ENCODE peak calls at places on chromosomes 1 and 21, in four cellular contexts. N is choroid plexus epithelial cell, J is omental fat pad, C is endothelial cell. S is an unnamed sample.

GRCh38 chr1:110668523-110668922 is 6.2 kb downstream of the KCNA3 start:
- DNase-seq in N (no peak), J (no peak), C (no peak), S (no peak)

GRCh38 chr1:154407021-154407865 is 2.1 kb downstream of the IL6R start:
- DNase-seq in N (no peak), J (no peak), C (no peak), S (no peak)

GRCh38 chr21:41133896-41134522 is 34.0 kb upstream of the BACE2 start:
- DNase-seq in N (peak), J (no peak), C (peak), S (no peak)

GRCh38 chr1:22350987-22351756 is 100.5 kb upstream of the ZBTB40 start:
- DNase-seq in N (no peak), J (no peak), C (no peak), S (no peak)

GRCh38 chr21:35206141-35207125 is 157.3 kb upstream of the RUNX1 start:
- DNase-seq in N (no peak), J (no peak), C (no peak), S (no peak)

GRCh38 chr1:164858233-164858632 is 299.2 kb downstream of the PBX1 start:
- DNase-seq in N (no peak), J (no peak), C (no peak), S (no peak)

GRCh38 chr1:107091418-107091817 is 34.9 kb downstream of the PRMT6 start:
- DNase-seq in N (no peak), J (no peak), C (no peak), S (no peak)

GRCh38 chr1:160131803-160132565 is 16.4 kb downstream of the ATP1A2 start:
- DNase-seq in N (peak), J (no peak), C (no peak), S (no peak)

GRCh38 chr1:9280015-9280860 is 12.5 kb upstream of the SPSB1 start:
- DNase-seq in N (peak), J (no peak), C (no peak), S (no peak)

GRCh38 chr21:20943476-20944085 is 54.6 kb upstream of the NCAM2 start:
- DNase-seq in N (no peak), J (no peak), C (no peak), S (no peak)

GRCh38 chr1:76187436-76187835 is 112.9 kb downstream of the ST6GALNAC3 start:
- DNase-seq in N (no peak), J (no peak), C (no peak), S (no peak)

GRCh38 chr1:193537266-193538003 is 351.0 kb upstream of the B3GALT2 start:
- DNase-seq in N (no peak), J (no peak), C (no peak), S (no peak)

GRCh38 chr1:3998086-3998485 is 98.0 kb upstream of the C1orf174 start:
- DNase-seq in N (no peak), J (no peak), C (no peak), S (no peak)

GRCh38 chr1:160605792-160606520 is 26.7 kb upstream of the CD84 start:
- DNase-seq in N (no peak), J (no peak), C (no peak), S (no peak)

GRCh38 chr21:27975514-27975913 is 1008.6 kb upstream of the ADAMTS5 start:
- DNase-seq in N (no peak), J (no peak), C (no peak), S (no peak)

GRCh38 chr1:193366764-193367507 is 180.5 kb upstream of the B3GALT2 start:
- DNase-seq in N (no peak), J (no peak), C (no peak), S (no peak)

GRCh38 chr1:19495000-19495656 is 9.8 kb upstream of the CAPZB start:
- DNase-seq in N (peak), J (no peak), C (no peak), S (no peak)

GRCh38 chr1:209048961-209049669 is 534.4 kb upstream of the CAMK1G start:
- DNase-seq in N (peak), J (no peak), C (no peak), S (no peak)

GRCh38 chr1:41713557-41714327 is 205.0 kb downstream of the HIVEP3 start:
- DNase-seq in N (peak), J (no peak), C (no peak), S (no peak)

GRCh38 chr1:245516178-245516829 is 361.5 kb downstream of the KIF26B start:
- DNase-seq in N (no peak), J (no peak), C (no peak), S (no peak)
- TF ChIP-seq CTCF in N (peak), J (no peak), C (no peak), S (peak)

GRCh38 chr1:6274102-6274501 is 13.2 kb upstream of the GPR153 start:
- DNase-seq in N (no peak), J (no peak), C (no peak), S (no peak)

GRCh38 chr1:6271001-6271400 is 10.1 kb upstream of the GPR153 start:
- DNase-seq in N (no peak), J (no peak), C (no peak), S (no peak)

GRCh38 chr1:6271554-6271953 is 10.7 kb upstream of the GPR153 start:
- DNase-seq in N (peak), J (no peak), C (no peak), S (no peak)

GRCh38 chr1:6273380-6273891 is 12.5 kb upstream of the GPR153 start:
- DNase-seq in N (peak), J (no peak), C (no peak), S (no peak)

DNA sequence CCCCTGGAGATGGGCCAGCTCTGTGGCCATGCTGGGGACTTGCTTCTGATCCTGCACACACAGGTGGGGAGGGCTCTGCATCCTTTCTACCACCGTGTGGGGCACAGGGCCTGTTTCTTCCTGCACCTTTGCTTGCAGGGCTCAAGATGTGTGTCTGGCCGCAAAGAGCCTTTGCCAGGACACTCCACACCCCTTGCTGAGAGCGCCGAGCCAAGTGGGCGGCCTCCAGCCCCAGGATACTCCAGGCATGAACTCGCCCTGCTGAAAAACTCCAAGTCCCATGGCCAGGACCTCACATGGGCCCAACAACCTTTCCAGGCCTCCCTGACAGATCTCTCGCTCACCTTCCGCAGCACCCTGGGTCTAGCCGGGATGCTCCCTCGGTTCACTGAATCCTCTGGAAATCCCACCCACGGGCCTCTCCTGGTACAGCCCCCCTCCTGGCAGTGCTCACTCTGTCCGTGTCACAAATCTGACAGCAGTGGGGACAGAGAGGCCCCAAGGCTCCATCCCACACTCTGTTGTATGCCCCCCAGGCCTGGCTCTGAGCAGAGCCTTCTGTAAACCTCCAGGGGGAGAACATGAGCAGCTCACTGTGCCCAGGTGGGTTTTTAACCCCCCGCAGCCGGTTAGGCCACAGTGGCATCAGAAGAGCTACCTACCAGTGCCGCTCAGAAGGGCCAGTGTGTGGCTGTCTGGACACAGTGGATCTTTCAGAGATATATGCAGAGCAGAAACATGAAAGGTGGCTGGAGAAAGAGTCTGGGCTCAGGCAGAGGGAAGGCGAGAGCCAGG is 11.8 kb upstream of the GPR153 start:
- DNase-seq in N (no peak), J (no peak), C (no peak), S (no peak)
- TF ChIP-seq CTCF in N (peak), J (no peak), C (no peak), S (peak)

DNA sequence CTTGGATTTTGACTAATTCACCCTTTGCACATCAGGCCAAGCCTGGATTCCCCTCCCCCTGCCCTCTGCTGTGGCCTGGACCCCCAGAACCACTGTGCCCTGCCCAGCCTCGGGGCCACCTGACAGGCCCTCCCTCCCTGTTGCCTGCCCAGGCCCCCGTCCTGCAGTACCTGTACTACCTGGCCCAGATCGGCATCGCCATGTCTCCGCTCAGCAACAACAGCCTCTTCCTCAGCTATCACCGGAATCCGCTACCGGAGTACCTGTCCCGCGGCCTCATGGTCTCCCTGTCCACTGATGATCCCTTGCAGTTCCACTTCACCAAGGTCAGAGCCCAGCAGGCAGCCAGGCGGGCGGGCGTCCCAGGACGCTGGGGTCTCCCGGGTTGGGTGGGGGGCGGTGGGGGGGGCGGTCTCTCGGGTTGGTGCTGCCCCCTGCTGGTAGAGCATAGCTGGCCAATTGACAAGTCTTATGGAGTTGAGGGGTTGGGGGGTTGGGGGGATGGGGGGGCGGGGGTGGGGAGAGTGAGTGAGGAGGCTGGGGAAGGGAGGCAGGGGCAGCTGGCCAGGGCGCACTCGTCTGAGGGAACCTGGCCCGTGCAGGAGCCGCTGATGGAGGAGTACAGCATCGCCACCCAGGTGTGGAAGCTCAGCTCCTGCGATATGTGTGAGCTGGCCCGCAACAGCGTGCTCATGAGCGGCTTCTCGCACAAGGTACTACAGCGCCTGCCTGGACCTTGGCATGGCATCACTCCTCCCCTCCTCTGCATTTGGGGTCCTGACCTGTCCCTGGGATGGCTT is 10.6 kb downstream of the AMPD2 start:
- DNase-seq in N (no peak), J (no peak), C (peak), S (peak)
- TF ChIP-seq CTCF in N (peak), J (no peak), C (peak), S (peak)

GRCh38 chr1:92951141-92951582 is 10.1 kb downstream of the DIPK1A start:
- DNase-seq in N (peak), J (no peak), C (no peak), S (no peak)
- TF ChIP-seq CTCF in N (no peak), J (no peak), C (no peak), S (no peak)

GRCh38 chr1:63023637-63024036 is 239.7 kb downstream of the ATG4C start:
- DNase-seq in N (no peak), J (no peak), C (no peak), S (no peak)
- TF ChIP-seq CTCF in N (no peak), J (no peak), C (no peak), S (no peak)

GRCh38 chr1:18038051-18038450 is 69.5 kb upstream of the IGSF21 start:
- DNase-seq in N (no peak), J (no peak), C (no peak), S (no peak)

GRCh38 chr1:18045654-18046053 is 61.9 kb upstream of the IGSF21 start:
- DNase-seq in N (no peak), J (no peak), C (no peak), S (no peak)

GRCh38 chr1:18045206-18045605 is 62.4 kb upstream of the IGSF21 start:
- DNase-seq in N (no peak), J (no peak), C (no peak), S (no peak)

GRCh38 chr1:18041107-18041506 is 66.5 kb upstream of the IGSF21 start:
- DNase-seq in N (no peak), J (no peak), C (no peak), S (no peak)

DNA sequence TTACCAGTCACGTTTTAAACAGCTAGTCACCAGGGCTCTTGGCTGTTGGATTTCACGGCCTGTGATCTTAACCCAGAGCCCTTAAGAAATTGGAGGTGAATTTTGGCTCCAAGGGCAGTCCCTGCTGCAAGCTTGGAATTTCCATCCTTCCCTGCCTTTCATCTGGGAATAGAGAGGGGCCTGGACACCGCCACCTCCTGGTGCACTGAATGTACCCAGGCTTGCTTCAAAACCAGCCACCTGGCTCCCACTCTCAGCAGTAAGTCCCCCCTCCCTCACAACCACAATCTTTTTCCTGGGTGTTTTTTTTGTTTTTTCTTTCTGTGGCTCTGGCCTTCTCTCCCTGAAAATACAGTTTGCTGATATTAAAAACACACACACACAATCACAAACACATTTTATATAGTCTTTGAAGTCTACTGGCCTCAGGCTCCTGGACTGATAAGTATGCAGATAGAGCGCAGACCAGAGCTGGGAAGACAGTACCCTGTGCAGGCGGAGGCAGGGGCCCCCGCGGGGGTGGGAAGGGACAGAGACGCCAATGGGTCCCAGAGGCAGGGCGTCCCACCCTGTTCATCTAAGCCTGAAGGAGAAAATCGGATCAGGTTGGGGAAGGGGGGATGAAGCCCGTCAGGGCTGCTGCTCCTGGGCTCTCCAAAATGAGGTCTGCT is 65.8 kb upstream of the IGSF21 start:
- DNase-seq in N (no peak), J (no peak), C (peak), S (no peak)
- TF ChIP-seq CTCF in N (no peak), J (no peak), C (no peak), S (peak)

DNA sequence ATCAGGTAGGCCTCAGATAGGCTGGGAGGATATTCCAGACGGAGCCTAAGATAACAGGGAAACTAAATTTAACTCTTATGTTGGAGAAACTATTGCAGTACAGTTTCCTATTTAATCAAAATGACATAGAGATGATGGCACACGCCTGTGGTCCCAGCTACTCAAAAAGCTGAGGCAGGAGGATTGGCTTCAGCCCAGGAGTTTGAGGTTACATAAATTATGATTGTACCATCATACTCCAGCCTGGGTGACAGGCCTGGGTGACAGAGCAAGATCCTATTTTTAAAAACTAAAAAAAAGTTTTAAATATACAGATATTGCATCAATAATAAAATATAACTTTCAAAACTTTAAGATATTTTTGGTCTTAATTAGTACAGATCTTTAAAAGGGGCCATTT is 25.2 kb upstream of the TAL1 start:
- DNase-seq in N (no peak), J (no peak), C (no peak), S (no peak)
- TF ChIP-seq CTCF in N (no peak), J (no peak), C (no peak), S (no peak)

DNA sequence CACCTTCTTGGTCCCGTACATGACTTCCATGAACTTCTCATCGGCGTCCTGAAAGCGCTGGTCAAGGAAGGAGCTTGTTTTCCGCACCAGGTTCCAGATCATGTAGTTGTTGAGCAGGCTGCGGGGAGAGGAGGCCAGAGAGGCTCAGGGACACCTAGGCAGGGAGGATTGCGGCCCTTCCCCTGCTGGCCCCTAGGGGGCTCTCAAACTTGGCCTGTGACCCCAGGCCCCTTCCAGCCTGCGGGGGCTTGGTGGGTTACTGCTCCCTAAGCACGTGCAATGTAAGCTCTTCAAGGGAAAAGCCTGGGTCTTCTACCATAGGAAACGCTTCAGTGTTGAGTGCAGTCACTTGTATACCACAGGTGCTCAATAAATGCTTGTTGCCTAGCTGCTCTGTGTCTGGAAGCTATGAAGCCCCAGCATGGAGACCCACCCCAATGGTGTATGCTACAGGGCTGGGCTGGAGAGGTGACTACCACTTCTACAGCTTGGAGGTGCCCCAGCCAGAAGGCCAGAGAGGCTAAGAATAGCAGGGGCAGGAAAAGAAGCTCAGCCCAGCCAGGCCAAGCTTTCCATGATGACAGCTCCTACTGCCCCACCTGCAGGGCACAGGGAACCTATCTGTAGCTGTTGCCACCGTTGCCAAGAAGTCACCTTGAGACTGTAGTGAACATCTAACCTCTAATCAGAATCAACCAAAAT is 45.1 kb downstream of the ECE1 start:
- DNase-seq in N (no peak), J (no peak), C (peak), S (no peak)
- TF ChIP-seq CTCF in N (peak), J (no peak), C (peak), S (peak)

GRCh38 chr1:217389895-217390294 is 241.0 kb downstream of the GPATCH2 start:
- DNase-seq in N (no peak), J (no peak), C (no peak), S (no peak)

GRCh38 chr1:217393901-217394300 is 237.0 kb downstream of the GPATCH2 start:
- DNase-seq in N (peak), J (no peak), C (no peak), S (no peak)
- TF ChIP-seq CTCF in N (peak), J (no peak), C (no peak), S (no peak)